ENCODE peak calls at places on chromosomes 2 and 18, in eight cellular contexts. X is fibroblast of lung, I is heart right ventricle, T is HL-60, O is heart left ventricle, W is esophagus squamous epithelium, F is GM12878, S is cardiac muscle cell. G is an unnamed sample.

GRCh38 chr2:190023860-190024259 is 38.7 kb downstream of the MSTN start:
- DNase-seq in X (peak), I (no peak), T (peak), O (no peak), W (no peak), F (no peak), S (peak), G (peak)

GRCh38 chr2:158783923-158784322 is 11.2 kb upstream of the DAPL1 start:
- DNase-seq in X (no peak), I (no peak), T (no peak), O (no peak), W (no peak), F (no peak), S (no peak), G (no peak)

GRCh38 chr2:207876834-207877535 is 107.3 kb upstream of the FZD5 start:
- DNase-seq in X (no peak), I (no peak), T (no peak), O (no peak), W (no peak), F (no peak), S (peak), G (no peak)

GRCh38 chr18:32378705-32379104 is 92.0 kb downstream of the GAREM1 start:
- DNase-seq in X (peak), I (no peak), T (no peak), O (no peak), W (no peak), F (no peak), S (peak), G (peak)

GRCh38 chr2:45483997-45484396 is 127.1 kb downstream of the SRBD1 start:
- DNase-seq in X (peak), I (no peak), T (no peak), O (no peak), W (no peak), F (no peak), S (no peak), G (no peak)

GRCh38 chr2:238097988-238098853 is 1.9 kb upstream of the ESPNL start:
- DNase-seq in X (peak), I (no peak), T (peak), O (peak), W (no peak), F (no peak), S (peak), G (peak)

GRCh38 chr2:217183471-217183870 is 323.6 kb upstream of the TNP1 start:
- DNase-seq in X (no peak), I (no peak), T (no peak), O (no peak), W (no peak), F (no peak), S (no peak), G (no peak)

GRCh38 chr2:121709776-121710469 is 26.8 kb downstream of the NIFK start:
- DNase-seq in X (no peak), I (no peak), T (no peak), O (no peak), W (no peak), F (no peak), S (no peak), G (no peak)

GRCh38 chr2:26245810-26246209 is 1.1 kb downstream of the HADHB start:
- DNase-seq in X (peak), I (no peak), T (no peak), O (no peak), W (no peak), F (peak), S (peak), G (no peak)

GRCh38 chr18:9446839-9447238 is 28.5 kb upstream of the RALBP1 start:
- DNase-seq in X (no peak), I (no peak), T (no peak), O (no peak), W (no peak), F (no peak), S (no peak), G (no peak)

GRCh38 chr2:189608799-189609422 is 28.3 kb upstream of the SLC40A1 start:
- DNase-seq in X (peak), I (no peak), T (no peak), O (no peak), W (no peak), F (no peak), S (peak), G (no peak)

GRCh38 chr2:143451622-143452021 is 322.4 kb downstream of the ARHGAP15 start:
- DNase-seq in X (peak), I (no peak), T (no peak), O (no peak), W (no peak), F (no peak), S (no peak), G (peak)

GRCh38 chr18:45370190-45371010 is 244.9 kb upstream of the SLC14A2 start:
- DNase-seq in X (peak), I (no peak), T (no peak), O (peak), W (no peak), F (no peak), S (peak), G (no peak)

GRCh38 chr2:102053096-102053495 is 61.3 kb downstream of the IL1R2 start:
- DNase-seq in X (no peak), I (no peak), T (peak), O (no peak), W (no peak), F (no peak), S (no peak), G (no peak)

GRCh38 chr2:130836501-130837174 is at the start of gene ARHGEF4:
- DNase-seq in X (no peak), I (no peak), T (peak), O (no peak), W (no peak), F (no peak), S (peak), G (peak)

GRCh38 chr2:147346142-147346541 is 498.7 kb upstream of the ACVR2A start:
- DNase-seq in X (no peak), I (no peak), T (no peak), O (no peak), W (no peak), F (no peak), S (no peak), G (no peak)

GRCh38 chr2:218293715-218294429 is 1.6 kb upstream of the TMBIM1 start:
- DNase-seq in X (no peak), I (no peak), T (peak), O (no peak), W (no peak), F (no peak), S (no peak), G (no peak)

GRCh38 chr18:44537521-44537920 is 143.2 kb upstream of the SETBP1 start:
- DNase-seq in X (peak), I (no peak), T (no peak), O (no peak), W (no peak), F (no peak), S (peak), G (peak)

GRCh38 chr2:69138793-69139510 is 126.0 kb downstream of the ANTXR1 start:
- DNase-seq in X (peak), I (no peak), T (no peak), O (peak), W (no peak), F (no peak), S (peak), G (peak)
- H3K27ac ChIP-seq in X (peak), I (no peak), T (no peak), O (no peak), W (peak), F (no peak), S (no peak), G (peak)

GRCh38 chr2:43169987-43170732 is 56.2 kb downstream of the ZFP36L2 start:
- DNase-seq in X (no peak), I (no peak), T (peak), O (no peak), W (no peak), F (no peak), S (no peak), G (no peak)
- TF ChIP-seq CTCF in X (peak), I (peak), T (peak), O (peak), W (peak), F (peak), S (peak), G (no peak)

DNA sequence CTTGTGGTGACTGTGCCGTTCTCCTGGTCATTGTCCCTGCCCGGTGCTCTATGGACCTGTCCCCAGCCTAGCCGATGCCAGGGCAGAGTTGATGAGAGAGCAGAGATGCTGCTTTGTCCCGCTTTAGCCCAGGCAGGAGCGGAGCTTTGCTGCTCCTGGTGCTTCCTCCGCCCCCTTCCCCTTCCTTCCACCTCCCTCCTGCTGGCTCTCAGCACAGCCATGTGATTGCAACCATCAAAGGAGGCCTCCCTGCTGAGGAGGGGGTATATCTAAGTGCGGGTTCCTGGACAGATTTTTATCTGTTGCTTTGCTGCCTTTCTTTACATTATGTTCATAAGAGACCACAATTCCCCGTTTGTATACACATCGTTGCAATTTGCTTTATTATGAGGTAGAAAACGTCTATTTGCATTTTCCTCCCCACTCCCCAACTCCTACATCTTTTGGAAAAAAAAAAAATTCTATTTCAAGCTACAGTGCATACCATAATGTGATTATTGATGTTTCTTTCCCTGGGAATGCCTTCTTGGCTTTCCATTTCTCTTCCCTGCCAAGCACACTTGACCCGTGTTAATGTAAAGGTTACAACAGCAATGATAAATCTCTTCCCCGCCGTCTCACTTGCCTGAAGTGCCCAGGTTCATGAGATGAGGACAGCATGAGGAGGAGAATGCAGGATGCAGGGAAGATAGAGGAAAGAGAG is 25.4 kb downstream of the ALPK2 start:
- DNase-seq in X (peak), I (no peak), T (no peak), O (no peak), W (no peak), F (no peak), S (peak), G (no peak)
- H3K27ac ChIP-seq in X (no peak), I (no peak), T (no peak), O (no peak), W (no peak), F (no peak), S (peak), G (no peak)

GRCh38 chr2:64654063-64654811 is 524 bp upstream of the SERTAD2 start:
- DNase-seq in X (peak), I (peak), T (peak), O (peak), W (peak), F (no peak), S (peak), G (peak)

GRCh38 chr2:64651590-64651989 is 2.1 kb downstream of the SERTAD2 start:
- DNase-seq in X (no peak), I (no peak), T (no peak), O (no peak), W (no peak), F (no peak), S (no peak), G (no peak)

GRCh38 chr2:64652231-64653173 is 1.2 kb downstream of the SERTAD2 start:
- DNase-seq in X (peak), I (no peak), T (peak), O (peak), W (no peak), F (no peak), S (peak), G (no peak)

GRCh38 chr2:64654993-64655666 is 1.4 kb upstream of the SERTAD2 start:
- DNase-seq in X (no peak), I (no peak), T (peak), O (no peak), W (no peak), F (no peak), S (peak), G (no peak)

GRCh38 chr2:64653174-64654062 is at the start of gene SERTAD2:
- DNase-seq in X (peak), I (peak), T (peak), O (peak), W (peak), F (no peak), S (peak), G (peak)
- TF ChIP-seq CTCF in X (no peak), I (no peak), T (no peak), O (no peak), W (no peak), F (no peak), S (peak), G (no peak)

DNA sequence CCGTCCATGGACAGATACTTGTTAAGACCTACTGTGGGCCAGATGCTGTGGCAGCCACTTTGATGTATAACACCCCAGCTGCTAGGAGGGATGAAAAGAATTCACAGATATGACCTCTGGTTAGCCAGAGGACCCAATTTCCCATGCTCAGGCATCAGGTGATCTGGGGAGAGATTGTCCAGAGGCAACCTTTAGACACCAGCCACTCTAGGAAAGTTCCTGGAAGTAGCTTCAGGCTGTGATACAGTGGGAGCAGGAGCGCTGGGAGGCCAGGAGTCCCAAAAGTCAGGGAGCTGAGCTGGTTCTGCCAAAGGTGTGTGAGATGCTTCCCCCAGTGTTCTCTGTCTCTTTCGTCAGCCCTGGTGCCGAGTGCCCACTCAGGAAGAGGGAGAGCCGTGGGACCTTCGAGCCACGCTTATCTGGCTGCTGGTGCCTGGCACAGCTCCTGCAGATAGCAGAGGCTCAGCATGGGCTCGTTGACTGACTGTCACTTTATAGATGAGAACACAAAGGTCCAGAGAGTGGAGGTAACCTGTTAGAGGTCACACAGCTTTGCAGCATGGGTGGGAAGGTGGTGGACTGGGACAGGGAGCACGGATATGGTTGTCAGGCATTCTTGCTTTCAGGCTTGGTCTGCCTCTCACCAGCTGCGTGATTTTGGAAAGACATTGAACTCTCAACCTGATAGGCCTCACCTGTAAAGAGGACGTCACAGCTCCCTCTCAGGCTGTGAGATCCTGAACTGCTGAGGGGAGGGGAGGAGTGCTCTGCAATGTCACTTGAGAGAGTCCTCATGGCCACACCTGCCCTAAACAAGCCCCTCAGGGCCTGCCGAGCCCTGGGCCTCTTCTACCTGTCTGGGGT is 7.8 kb upstream of the RALB start:
- DNase-seq in X (no peak), I (no peak), T (no peak), O (no peak), W (no peak), F (no peak), S (no peak), G (no peak)
- H3K27ac ChIP-seq in X (no peak), I (no peak), T (no peak), O (no peak), W (peak), F (no peak), S (no peak), G (peak)

DNA sequence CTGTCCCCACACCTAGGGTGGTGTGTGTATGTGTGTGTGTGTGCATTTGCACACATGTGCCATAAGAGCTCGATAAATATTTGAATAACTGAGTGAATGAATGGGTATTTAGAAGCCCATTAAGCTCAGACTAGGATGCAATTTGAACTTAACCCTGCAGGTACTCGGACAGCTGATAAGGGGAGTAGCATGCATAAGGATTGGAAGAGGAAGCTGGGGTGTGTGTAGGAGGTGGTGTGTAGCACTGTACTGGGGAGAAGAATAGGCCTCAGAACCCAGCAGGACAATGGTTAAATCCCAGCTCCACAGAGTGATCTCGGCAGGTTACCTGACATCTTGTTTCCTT is 1.8 kb upstream of the KCNF1 start:
- DNase-seq in X (no peak), I (no peak), T (no peak), O (no peak), W (no peak), F (no peak), S (no peak), G (no peak)
- TF ChIP-seq CTCF in X (no peak), I (no peak), T (no peak), O (no peak), W (no peak), F (no peak), S (no peak), G (no peak)